ENCODE peak calls at places on chromosomes 4 and X, in five cellular contexts. Z, H, T, J and D are unnamed samples.

GRCh38 chrX:115625577-115626301 is 64.8 kb downstream of the PLS3 start:
- DNase-seq in Z (no peak), J (peak; percentile 28), T (no peak), H (no peak), D (no peak)

GRCh38 chr4:114273246-114273645 is 293.8 kb upstream of the ARSJ start:
- DNase-seq in H (no peak), Z (no peak), T (no peak), J (no peak), D (no peak)

GRCh38 chrX:34778961-34779360 is 121.9 kb upstream of the TMEM47 start:
- DNase-seq in J (no peak), H (no peak), Z (no peak), T (no peak), D (no peak)

GRCh38 chr4:185017964-185018772 is at the start of gene HELT:
- DNase-seq in J (no peak), Z (no peak), H (no peak), T (no peak), D (no peak)

GRCh38 chrX:21398424-21398823 is 24.2 kb downstream of the CNKSR2 start:
- DNase-seq in H (no peak), T (no peak), Z (no peak), J (no peak), D (no peak)

GRCh38 chr4:38530486-38530885 is 133.5 kb upstream of the KLF3 start:
- DNase-seq in Z (no peak), J (no peak), T (no peak), H (no peak), D (no peak)

GRCh38 chr4:183504930-183505555 is at the start of gene ING2:
- DNase-seq in T (peak; percentile 77), J (peak; percentile 54), H (peak; percentile 54), Z (no peak), D (no peak)

GRCh38 chrX:47311857-47312774 is 58.3 kb upstream of the ZNF157 start:
- DNase-seq in Z (peak; percentile 62), J (peak; percentile 31), T (no peak), H (peak; percentile 30), D (peak; percentile 4)

GRCh38 chrX:18861436-18861950 is 122.4 kb downstream of the PHKA2 start:
- DNase-seq in H (no peak), T (no peak), Z (no peak), J (no peak), D (no peak)

GRCh38 chr4:117479673-117480072 is 394.3 kb upstream of the TRAM1L1 start:
- DNase-seq in H (no peak), Z (no peak), T (no peak), J (no peak), D (no peak)

GRCh38 chr4:179051211-179051610 is 1609.0 kb upstream of the AGA start:
- DNase-seq in H (no peak), T (no peak), Z (no peak), J (no peak), D (no peak)

GRCh38 chr4:133186845-133187244 is 37.8 kb downstream of the PCDH10 start:
- DNase-seq in J (no peak), H (no peak), Z (no peak), T (no peak), D (no peak)

GRCh38 chr4:19213388-19213787 is 1038.3 kb upstream of the SLIT2 start:
- DNase-seq in Z (no peak), T (no peak), H (no peak), J (peak; percentile 83), D (no peak)

GRCh38 chr4:82217986-82218715 is 155.6 kb downstream of the HNRNPD start:
- DNase-seq in J (no peak), H (no peak), Z (no peak), T (peak; percentile 16), D (no peak)

GRCh38 chr4:20354120-20354519 is 102.4 kb downstream of the SLIT2 start:
- DNase-seq in Z (no peak), J (no peak), T (no peak), H (no peak), D (no peak)

GRCh38 chrX:347351-348117 is 28.9 kb upstream of the GTPBP6 start:
- DNase-seq in H (no peak), J (no peak), T (no peak), Z (no peak), D (no peak)

GRCh38 chr4:94354474-94354896 is 11.8 kb upstream of the HPGDS start:
- DNase-seq in H (no peak), T (no peak), J (no peak), Z (no peak), D (no peak)

GRCh38 chr4:188399834-188400233 is 260.6 kb downstream of the TRIML1 start:
- DNase-seq in T (no peak), J (no peak), Z (no peak), H (no peak), D (no peak)

GRCh38 chrX:95907081-95907480 is 777.6 kb upstream of the DIAPH2 start:
- DNase-seq in H (no peak), T (no peak), Z (no peak), J (peak; percentile 40), D (no peak)
- H3K4me3 ChIP-seq in H (no peak overlapping the region), T (no peak overlapping the region), Z (no peak overlapping the region), J (no peak overlapping the region), D (no peak overlapping the region)

DNA sequence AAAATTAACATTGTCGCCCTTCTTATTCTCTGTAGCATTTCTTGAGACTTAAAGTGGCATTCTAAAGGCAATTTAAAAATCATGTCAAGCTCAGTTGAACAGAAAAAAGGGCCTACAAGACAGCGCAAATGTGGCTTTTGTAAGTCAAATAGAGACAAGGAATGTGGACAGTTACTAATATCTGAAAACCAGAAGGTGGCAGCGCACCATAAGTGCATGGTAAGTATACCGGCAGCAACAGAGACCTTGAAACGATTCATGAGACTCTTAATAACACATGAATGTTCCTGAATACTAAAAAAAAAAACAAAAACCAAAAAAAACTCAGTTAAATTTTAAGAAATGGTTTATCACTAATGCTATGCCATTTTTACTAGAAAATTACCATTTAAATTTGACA is 82.4 kb upstream of the HPRT1 start:
- DNase-seq in J (peak; percentile 45), Z (peak; percentile 22), T (peak; percentile 64), H (no peak), D (peak; percentile 48)
- TF ChIP-seq CTCF in J (peak; percentile 12), Z (peak; percentile 12), T (peak; percentile 35), H (peak; percentile 48), D (peak; percentile 54)

GRCh38 chr4:83342476-83342875 is 7.8 kb upstream of the HPSE start:
- DNase-seq in T (no peak), H (no peak), J (no peak), Z (no peak), D (no peak)
- H3K4me1 ChIP-seq in T (peaks cover 15% of the 10 kb centered on the region), H (no peaks in the 10 kb centered on the region), J (no peaks in the 10 kb centered on the region), Z (no peaks in the 10 kb centered on the region), D (peaks cover 22% of the 10 kb centered on the region)

GRCh38 chr4:5888222-5888701 is 4.6 kb downstream of the CRMP1 start:
- DNase-seq in Z (no peak), J (no peak), H (no peak), T (no peak), D (no peak)
- H3K4me3 ChIP-seq in Z (no peak overlapping the region), J (no peak overlapping the region), H (peak overlapping the region; percentile 49), T (no peak overlapping the region), D (no peak overlapping the region)

DNA sequence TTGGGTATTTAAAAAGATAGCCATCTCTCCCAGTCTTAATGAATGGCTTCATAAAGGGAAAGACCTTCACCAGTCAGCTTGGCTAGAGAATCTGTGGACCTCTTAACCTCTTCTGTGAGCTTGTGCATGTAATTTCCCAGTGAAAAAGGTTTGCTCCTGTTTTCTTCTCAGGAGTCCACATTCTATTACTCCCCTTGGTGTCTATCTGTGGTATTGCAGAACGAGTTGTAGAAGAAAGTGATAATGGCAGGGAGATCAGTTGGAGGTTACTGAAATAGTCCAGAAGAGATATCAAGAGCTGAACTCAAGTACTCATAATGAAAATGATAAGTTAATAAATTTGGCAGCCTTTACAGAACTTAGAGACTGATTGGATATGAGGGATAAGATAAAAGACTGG is 16.5 kb upstream of the VAMP7 start:
- DNase-seq in T (no peak), H (no peak), J (no peak), Z (no peak), D (no peak)
- TF ChIP-seq CTCF in T (peak; percentile 39), H (no peak), J (no peak), Z (peak; percentile 19), D (peak; percentile 39)